ENCODE peak calls at places on chromosomes 11 and 22, in four cellular contexts. L is heart left ventricle, S is right lobe of liver, I is esophagus squamous epithelium. N is an unnamed sample.

GRCh38 chr11:132846080-132846479 is 686.2 kb downstream of the OPCML start:
- DNase-seq in L (no peak), S (no peak), I (no peak), N (no peak)

GRCh38 chr22:19105867-19106802 is 16.1 kb downstream of the DGCR2 start:
- DNase-seq in L (no peak), S (no peak), I (no peak), N (peak; percentile 66)

GRCh38 chr11:17410606-17411379 is 22.3 kb upstream of the KCNJ11 start:
- DNase-seq in L (peak; percentile 74), S (no peak), I (no peak), N (no peak)

GRCh38 chr11:95831198-95831883 is 41.0 kb downstream of the CEP57 start:
- DNase-seq in L (no peak), S (no peak), I (no peak), N (no peak)

GRCh38 chr11:44773351-44773965 is 46.7 kb downstream of the TSPAN18 start:
- DNase-seq in L (no peak), S (no peak), I (no peak), N (no peak)

GRCh38 chr11:44621784-44622183 is 56.3 kb downstream of the CD82 start:
- DNase-seq in L (no peak), S (no peak), I (no peak), N (no peak)

GRCh38 chr11:68004551-68005335 is 846 bp upstream of the UNC93B1 start:
- DNase-seq in L (peak; percentile 20), S (no peak), I (no peak), N (no peak)

GRCh38 chr11:66478823-66479740 is 1.2 kb upstream of the DPP3 start:
- DNase-seq in L (peak; percentile 62), S (peak; percentile 48), I (no peak), N (peak; percentile 61)

GRCh38 chr22:20624161-20624616 is 116.8 kb downstream of the MED15 start:
- DNase-seq in L (no peak), S (no peak), I (no peak), N (no peak)

GRCh38 chr11:75582935-75583709 is 21.1 kb downstream of the SERPINH1 start:
- DNase-seq in L (peak; percentile 76), S (peak; percentile 54), I (no peak), N (peak; percentile 86)

GRCh38 chr11:19867064-19867463 is 154.4 kb downstream of the NAV2 start:
- DNase-seq in L (no peak), S (no peak), I (no peak), N (no peak)

GRCh38 chr11:74570266-74571061 is 21.9 kb upstream of the POLD3 start:
- DNase-seq in L (peak; percentile 32), S (no peak), I (no peak), N (peak; percentile 69)

GRCh38 chr11:119590651-119591308 is 138.2 kb downstream of the NECTIN1 start:
- DNase-seq in L (no peak), S (no peak), I (no peak), N (no peak)

GRCh38 chr11:66429983-66430602 is 8.6 kb downstream of the MRPL11 start:
- DNase-seq in L (peak; percentile 71), S (peak; percentile 65), I (no peak), N (peak; percentile 72)

DNA sequence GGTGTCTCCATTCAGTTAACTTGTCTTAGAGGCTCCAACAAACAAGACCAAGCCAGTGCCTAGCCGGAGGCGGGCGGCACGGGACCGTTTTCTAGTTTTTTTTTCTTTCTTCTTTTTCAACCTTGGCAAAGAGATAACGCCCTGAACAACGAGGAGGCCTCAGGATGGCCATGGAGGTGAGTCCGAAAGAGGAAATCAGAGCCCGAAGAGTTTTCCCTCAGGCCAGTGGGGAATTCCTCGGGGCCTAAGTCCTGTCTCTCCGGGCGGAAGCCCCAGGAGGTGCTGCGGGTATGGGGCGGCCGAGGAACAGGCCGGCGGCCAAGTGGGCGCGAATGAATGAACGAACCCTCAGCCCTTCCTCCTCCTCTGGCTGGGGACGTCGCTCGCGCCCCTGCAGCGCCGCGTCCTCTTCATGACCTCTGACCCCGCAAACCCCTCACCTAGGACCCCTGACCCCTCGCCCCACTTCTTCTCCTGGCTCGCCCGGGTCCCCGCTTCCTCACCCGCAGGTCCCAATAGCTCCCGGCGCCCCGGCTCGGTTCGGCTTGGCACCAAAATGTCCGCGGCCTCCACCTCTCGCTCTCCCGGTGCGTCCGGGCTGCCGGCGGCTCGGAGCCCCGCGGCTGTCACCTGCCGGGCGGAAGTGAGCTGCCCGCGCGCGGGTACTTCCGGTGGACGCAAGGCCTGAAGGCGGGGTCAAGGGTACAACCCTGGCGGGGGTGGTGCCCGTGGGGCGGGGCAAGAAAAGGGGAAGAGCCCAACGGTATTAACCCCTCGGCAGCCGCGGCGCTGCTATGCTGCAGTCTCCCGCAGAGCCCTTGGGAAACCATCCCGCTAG is at the start of gene AP1B1:
- DNase-seq in L (peak; percentile 97), S (peak; percentile 96), I (peak; percentile 79), N (peak; percentile 94)
- TF ChIP-seq POLR2A in L (peak; percentile 58), S (peak; percentile 73), I (peak; percentile 35), N (peak; percentile 76)

DNA sequence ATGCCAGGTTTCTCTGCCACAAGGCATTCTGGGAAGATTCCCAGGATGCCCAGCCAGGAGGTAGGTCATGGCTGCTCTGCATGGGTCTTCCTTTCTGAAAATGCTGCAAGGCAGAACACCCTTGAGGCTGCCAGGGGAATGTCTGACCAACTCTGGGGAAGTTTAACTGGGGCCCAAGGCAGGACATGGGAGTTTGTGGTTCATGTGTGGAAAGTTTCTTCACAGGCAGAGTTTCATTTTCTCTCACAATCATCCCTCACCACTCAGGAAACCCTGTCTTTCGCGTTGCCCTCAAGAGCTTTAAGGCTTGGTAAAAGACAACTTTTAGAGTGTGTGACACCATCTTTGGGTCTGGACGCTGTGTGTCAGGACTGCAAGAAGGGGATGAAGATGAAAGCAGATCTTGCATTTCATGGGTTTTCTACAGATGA is 133.4 kb downstream of the CD44 start:
- DNase-seq in L (no peak), S (no peak), I (no peak), N (no peak)
- TF ChIP-seq POLR2A in L (no peak), S (no peak), I (no peak), N (no peak)

GRCh38 chr11:131745405-131745804 is 375.0 kb downstream of the NTM start:
- DNase-seq in L (no peak), S (no peak), I (no peak), N (no peak)

GRCh38 chr11:131749100-131749499 is 378.7 kb downstream of the NTM start:
- DNase-seq in L (no peak), S (no peak), I (no peak), N (no peak)

GRCh38 chr11:131746201-131746600 is 375.8 kb downstream of the NTM start:
- DNase-seq in L (no peak), S (no peak), I (no peak), N (no peak)

GRCh38 chr11:131748146-131749050 is 378.0 kb downstream of the NTM start:
- DNase-seq in L (no peak), S (peak; percentile 55), I (no peak), N (peak; percentile 62)

GRCh38 chr11:131744847-131745246 is 374.4 kb downstream of the NTM start:
- DNase-seq in L (no peak), S (no peak), I (no peak), N (no peak)
- TF ChIP-seq POLR2A in L (no peak), S (no peak), I (no peak), N (no peak)

DNA sequence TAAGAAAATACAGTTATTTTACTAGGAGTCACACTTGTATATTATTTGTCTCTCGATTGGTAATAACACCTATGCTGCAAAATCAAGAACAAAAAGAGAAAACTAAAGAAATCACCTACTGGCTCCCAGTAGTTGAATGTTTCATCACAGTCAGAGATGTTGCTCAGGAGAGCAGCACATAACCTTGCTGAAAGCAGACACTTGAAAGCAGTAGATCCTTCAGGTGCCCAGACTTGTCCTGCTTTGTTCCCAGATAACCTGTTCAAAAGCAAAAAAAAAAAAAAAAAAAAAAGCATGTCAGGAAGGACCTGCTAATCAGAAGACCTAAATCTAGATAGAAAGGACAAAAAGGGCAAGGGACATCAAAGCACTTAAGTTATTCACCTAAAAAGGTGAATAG is 1.3 kb downstream of the ALG9 start:
- DNase-seq in L (no peak), S (no peak), I (no peak), N (no peak)
- TF ChIP-seq POLR2A in L (no peak), S (no peak), I (no peak), N (no peak)

DNA sequence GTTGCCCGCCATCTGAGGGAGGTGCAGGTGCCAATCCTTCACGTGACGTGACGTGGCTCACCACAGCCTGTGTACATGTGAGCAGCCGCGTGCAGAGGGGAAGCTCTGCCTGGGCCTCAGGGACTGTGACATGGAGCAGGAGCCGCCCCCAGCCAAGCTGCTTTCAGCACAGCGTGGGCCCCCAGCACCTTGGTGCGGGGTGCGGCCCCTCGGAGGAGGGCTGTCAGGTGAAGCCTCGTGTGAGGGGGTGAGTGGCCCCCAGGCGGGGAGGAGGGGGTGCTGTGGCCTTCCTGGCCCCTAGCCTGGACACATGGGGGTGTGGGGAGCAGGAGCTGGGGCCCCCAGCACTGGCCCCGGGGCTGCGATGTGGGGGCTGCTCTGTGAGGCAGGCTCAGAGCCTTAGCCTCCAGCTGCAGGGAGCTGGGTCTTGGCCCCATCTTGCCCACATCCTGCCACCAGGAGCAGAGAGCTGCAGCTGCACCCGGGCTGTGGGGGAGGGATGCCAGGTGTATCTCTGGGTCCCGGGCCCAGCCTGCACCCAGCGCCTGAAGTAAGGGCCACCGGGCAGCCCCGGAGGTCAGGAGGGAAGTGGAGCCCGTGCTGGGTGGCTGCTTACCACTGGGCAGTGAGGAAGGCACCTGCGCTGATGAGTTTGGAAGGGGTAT is at the start of gene ADORA2A:
- DNase-seq in L (peak; percentile 55), S (peak; percentile 30), I (peak; percentile 54), N (no peak)
- TF ChIP-seq POLR2A in L (no peak), S (no peak), I (no peak), N (no peak)

GRCh38 chr11:47162426-47162825 is 14.3 kb downstream of the ARFGAP2 start:
- DNase-seq in L (no peak), S (no peak), I (no peak), N (no peak)
- TF ChIP-seq POLR2A in L (no peak), S (no peak), I (no peak), N (no peak)

DNA sequence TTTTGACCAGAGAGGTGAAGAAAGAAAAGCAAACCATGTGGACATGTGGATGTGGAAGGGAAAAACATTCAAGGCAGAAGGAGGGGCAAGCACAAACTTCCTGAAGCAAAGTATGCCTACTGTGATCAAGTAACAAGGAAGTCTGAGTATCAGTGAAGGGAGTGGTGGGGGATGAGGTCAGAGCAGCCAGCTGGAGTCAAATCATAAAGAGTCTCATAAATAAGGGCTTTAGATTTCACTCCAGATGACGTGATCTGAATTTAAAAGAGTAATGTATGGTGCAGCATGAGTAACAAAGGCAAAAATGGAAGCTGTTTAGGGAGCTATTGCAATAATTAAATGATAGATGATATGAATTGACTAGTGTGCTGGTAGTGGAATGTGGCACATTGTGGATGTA is 665.4 kb upstream of the CCDC90B start:
- DNase-seq in L (no peak), S (no peak), I (no peak), N (no peak)
- TF ChIP-seq POLR2A in L (no peak), S (no peak), I (no peak), N (no peak)